ENCODE peak calls at places on chromosomes 3 and 15, in four cellular contexts. Q is CD8-positive, alpha-beta memory T cell; V is NCI-H1105 treated with DMSO at 0.1 percent for 48 hours; D is K562. I is an unnamed sample.

GRCh38 chr3:59118928-59119327 is 69.1 kb upstream of the CFAP20DC start:
- DNase-seq in Q (no peak), V (no peak), D (no peak), I (no peak)

GRCh38 chr3:71219744-71220638 is 363.5 kb downstream of the FOXP1 start:
- DNase-seq in Q (no peak), V (no peak), D (no peak), I (peak)

GRCh38 chr3:166527325-166527724 is 690.1 kb upstream of the BCHE start:
- DNase-seq in Q (no peak), V (peak), D (no peak), I (no peak)

GRCh38 chr3:145906755-145907154 is 254.2 kb downstream of the PLOD2 start:
- DNase-seq in Q (no peak), V (no peak), D (no peak), I (no peak)

GRCh38 chr15:58686286-58686685 is 63.2 kb downstream of the ADAM10 start:
- DNase-seq in Q (no peak), V (no peak), D (no peak), I (no peak)

GRCh38 chr15:73870700-73871408 is 2.5 kb upstream of the TBC1D21 start:
- DNase-seq in Q (no peak), V (no peak), D (peak), I (no peak)

GRCh38 chr15:87733005-87733404 is 523.5 kb downstream of the NTRK3 start:
- DNase-seq in Q (no peak), V (no peak), D (no peak), I (no peak)

GRCh38 chr3:140298569-140299070 is 363.6 kb downstream of the CLSTN2 start:
- DNase-seq in Q (no peak), V (no peak), D (no peak), I (no peak)

GRCh38 chr3:37536033-37536432 is 325.6 kb upstream of the CTDSPL start:
- DNase-seq in Q (no peak), V (no peak), D (no peak), I (no peak)

GRCh38 chr3:150721285-150722130 is 17.8 kb upstream of the ERICH6 start:
- DNase-seq in Q (peak), V (peak), D (peak), I (no peak)

GRCh38 chr3:38297947-38298711 is 16.0 kb downstream of the SLC22A14 start:
- DNase-seq in Q (no peak), V (no peak), D (no peak), I (no peak)

GRCh38 chr3:39361252-39361927 is 21.8 kb upstream of the SLC25A38 start:
- DNase-seq in Q (peak), V (no peak), D (no peak), I (peak)

I was measured in activated T-helper 2 cell treated with anti-CD3 and anti-CD28 coated beads, Interferon-gamma antibody, Interleukin-2, Interleukin-4, amounts not matched to agents 10 μg/mL and 5 μg/mL and 100 μg/mL, durations not matched to agents 14 hours and 24 hours and 36 hours.